ENCODE peak calls at places on chromosomes 6 and 20, in eight cellular contexts. O is heart right ventricle, R is lower lobe of right lung, Z is HepG2, N is BJ, A is breast epithelium, M is fibroblast of mammary gland, F is PC-3. K is an unnamed sample.

GRCh38 chr6:166494757-166495486 is 91.6 kb downstream of the RAMACL start:
- DNase-seq in O (no peak), R (no peak), Z (no peak), N (no peak), A (no peak), M (no peak), F (no peak), K (no peak)

GRCh38 chr6:130421567-130421966 is 55.8 kb downstream of the TMEM200A start:
- DNase-seq in O (no peak), R (no peak), Z (no peak), N (peak), A (no peak), M (peak), F (no peak), K (peak)

GRCh38 chr6:35092362-35093117 is 48.6 kb downstream of the TCP11 start:
- DNase-seq in O (no peak), R (no peak), Z (no peak), N (peak), A (no peak), M (peak), F (no peak), K (peak)

GRCh38 chr6:26273673-26274595 is 91.1 kb upstream of the BTN3A2 start:
- DNase-seq in O (no peak), R (no peak), Z (no peak), N (no peak), A (no peak), M (peak), F (no peak), K (peak)

GRCh38 chr6:143098054-143098673 is 37.5 kb downstream of the AIG1 start:
- DNase-seq in O (no peak), R (no peak), Z (no peak), N (no peak), A (no peak), M (no peak), F (no peak), K (no peak)

GRCh38 chr20:48019940-48020339 is 234.7 kb upstream of the SULF2 start:
- DNase-seq in O (peak), R (no peak), Z (no peak), N (no peak), A (no peak), M (no peak), F (no peak), K (no peak)

GRCh38 chr6:111874030-111874425 is 776 bp upstream of the FYN start:
- DNase-seq in O (peak), R (no peak), Z (no peak), N (no peak), A (no peak), M (no peak), F (peak), K (peak)

GRCh38 chr6:23441813-23442212 is 684.2 kb upstream of the NRSN1 start:
- DNase-seq in O (no peak), R (no peak), Z (no peak), N (no peak), A (no peak), M (no peak), F (no peak), K (no peak)

GRCh38 chr6:136506124-136506799 is 44.0 kb downstream of the MAP7 start:
- DNase-seq in O (no peak), R (no peak), Z (no peak), N (no peak), A (no peak), M (no peak), F (no peak), K (no peak)

GRCh38 chr6:18155864-18156396 is 708 bp downstream of the KDM1B start:
- DNase-seq in O (peak), R (peak), Z (peak), N (no peak), A (peak), M (no peak), F (peak), K (peak)

GRCh38 chr6:31734703-31735500 is 1.4 kb downstream of the CLIC1 start:
- DNase-seq in O (peak), R (peak), Z (peak), N (no peak), A (no peak), M (peak), F (peak), K (peak)

GRCh38 chr20:32487381-32487780 is 97.8 kb downstream of the NOL4L start:
- DNase-seq in O (no peak), R (no peak), Z (no peak), N (no peak), A (no peak), M (no peak), F (no peak), K (no peak)

GRCh38 chr6:17470209-17470952 is 77.0 kb downstream of the CAP2 start:
- DNase-seq in O (no peak), R (no peak), Z (no peak), N (no peak), A (no peak), M (peak), F (no peak), K (no peak)

GRCh38 chr20:1832634-1833033 is 62.6 kb upstream of the SIRPA start:
- DNase-seq in O (no peak), R (no peak), Z (no peak), N (no peak), A (no peak), M (no peak), F (no peak), K (no peak)
- H3K4me3 ChIP-seq in O (no peak), R (no peak), Z (no peak), N (no peak), A (no peak), M (no peak), F (no peak), K (no peak)

GRCh38 chr6:161354241-161354840 is 80.5 kb upstream of the AGPAT4 start:
- DNase-seq in O (no peak), R (no peak), Z (no peak), N (no peak), A (no peak), M (no peak), F (no peak), K (no peak)

GRCh38 chr6:161349886-161350285 is 76.0 kb upstream of the AGPAT4 start:
- DNase-seq in O (no peak), R (no peak), Z (no peak), N (no peak), A (no peak), M (no peak), F (no peak), K (no peak)

GRCh38 chr6:161353208-161353613 is 79.3 kb upstream of the AGPAT4 start:
- DNase-seq in O (no peak), R (no peak), Z (peak), N (no peak), A (no peak), M (peak), F (peak), K (no peak)

GRCh38 chr6:161354956-161355355 is 81.1 kb upstream of the AGPAT4 start:
- DNase-seq in O (no peak), R (no peak), Z (no peak), N (no peak), A (no peak), M (no peak), F (no peak), K (no peak)

DNA sequence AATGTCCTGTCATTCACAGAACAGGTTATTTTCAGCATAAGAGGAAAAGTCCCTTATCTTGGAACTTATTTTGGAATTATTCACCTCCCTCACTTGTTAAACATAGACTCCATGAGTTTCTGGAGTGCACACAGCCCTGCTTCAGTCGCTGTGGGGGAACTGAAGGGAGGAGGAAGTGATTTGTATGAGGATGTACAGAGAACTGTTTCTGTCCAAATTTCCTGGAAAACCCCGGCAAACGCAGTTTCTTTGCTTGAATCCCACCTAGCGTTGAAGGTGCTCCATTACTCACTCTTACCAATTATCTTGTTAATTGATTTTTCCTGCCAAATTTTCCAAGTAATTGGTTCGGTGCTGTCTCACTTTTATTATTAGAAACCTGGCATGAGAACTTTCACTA is 78.0 kb upstream of the AGPAT4 start:
- DNase-seq in O (no peak), R (no peak), Z (no peak), N (no peak), A (no peak), M (no peak), F (no peak), K (no peak)
- TF ChIP-seq CTCF in O (no peak), R (no peak), Z (no peak), N (no peak), A (no peak), M (no peak), F (no peak), K (no peak)

GRCh38 chr6:11977193-11977592 is 34.9 kb upstream of the HIVEP1 start:
- DNase-seq in O (no peak), R (no peak), Z (no peak), N (no peak), A (no peak), M (no peak), F (no peak), K (no peak)
- H3K4me3 ChIP-seq in O (no peak), R (no peak), Z (no peak), N (no peak), A (no peak), M (no peak), F (no peak), K (no peak)

DNA sequence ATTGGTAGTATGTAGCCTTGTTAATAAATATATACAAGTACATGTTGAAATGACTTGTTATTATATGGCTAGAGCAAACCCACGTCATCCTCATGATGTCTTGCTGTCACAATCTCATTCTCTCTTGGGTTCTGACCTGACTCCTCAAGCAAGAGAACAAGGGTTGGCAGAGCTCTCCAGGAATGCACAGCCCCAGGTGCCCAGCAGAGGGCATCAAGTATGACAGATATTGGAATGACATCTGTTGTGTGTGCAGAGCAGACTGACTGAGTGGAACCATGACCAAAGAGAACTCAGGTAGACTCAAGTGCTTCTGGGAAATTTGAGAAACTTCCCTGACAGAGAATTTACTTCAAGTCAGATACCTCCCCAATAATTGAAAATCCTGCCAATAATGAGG is 90.6 kb downstream of the PAX1 start:
- DNase-seq in O (no peak), R (no peak), Z (peak), N (no peak), A (no peak), M (no peak), F (peak), K (no peak)
- TF ChIP-seq CTCF in O (no peak), R (no peak), Z (peak), N (no peak), A (no peak), M (no peak), F (peak), K (no peak)

GRCh38 chr20:63737690-63737939 is 1.2 kb downstream of the LIME1 start:
- DNase-seq in O (no peak), R (no peak), Z (peak), N (no peak), A (no peak), M (no peak), F (no peak), K (no peak)
- H3K4me3 ChIP-seq in O (peak), R (peak), Z (peak), N (no peak), A (peak), M (no peak), F (no peak), K (no peak)

GRCh38 chr6:138430361-138431145 is 26.5 kb downstream of the HEBP2 start:
- DNase-seq in O (peak), R (no peak), Z (no peak), N (no peak), A (no peak), M (no peak), F (no peak), K (no peak)

GRCh38 chr6:138431276-138432062 is 27.4 kb downstream of the HEBP2 start:
- DNase-seq in O (no peak), R (peak), Z (no peak), N (no peak), A (no peak), M (no peak), F (no peak), K (no peak)

GRCh38 chr6:138426500-138427123 is 22.6 kb downstream of the HEBP2 start:
- DNase-seq in O (no peak), R (no peak), Z (no peak), N (no peak), A (no peak), M (no peak), F (no peak), K (no peak)

GRCh38 chr6:138429731-138430130 is 25.7 kb downstream of the HEBP2 start:
- DNase-seq in O (no peak), R (no peak), Z (no peak), N (no peak), A (no peak), M (no peak), F (no peak), K (peak)

GRCh38 chr6:138428943-138429616 is 25.1 kb downstream of the HEBP2 start:
- DNase-seq in O (no peak), R (no peak), Z (peak), N (no peak), A (no peak), M (peak), F (peak), K (peak)
- TF ChIP-seq CTCF in O (peak), R (peak), Z (peak), N (peak), A (peak), M (peak), F (peak), K (peak)

GRCh38 chr20:50107796-50108331 is 5.1 kb downstream of the UBE2V1 start:
- DNase-seq in O (no peak), R (no peak), Z (no peak), N (no peak), A (no peak), M (no peak), F (no peak), K (no peak)
- H3K4me3 ChIP-seq in O (no peak), R (no peak), Z (no peak), N (no peak), A (no peak), M (no peak), F (no peak), K (no peak)

GRCh38 chr20:36742558-36742957 is 3.3 kb downstream of the NDRG3 start:
- DNase-seq in O (no peak), R (no peak), Z (no peak), N (no peak), A (no peak), M (no peak), F (no peak), K (no peak)

GRCh38 chr20:36744764-36745191 is 1.1 kb downstream of the NDRG3 start:
- DNase-seq in O (peak), R (no peak), Z (no peak), N (no peak), A (no peak), M (peak), F (peak), K (peak)

GRCh38 chr20:36744243-36744642 is 1.6 kb downstream of the NDRG3 start:
- DNase-seq in O (no peak), R (no peak), Z (no peak), N (no peak), A (no peak), M (no peak), F (no peak), K (no peak)

GRCh38 chr20:36745927-36746659 is at the start of gene NDRG3:
- DNase-seq in O (peak), R (peak), Z (peak), N (peak), A (peak), M (peak), F (peak), K (peak)

GRCh38 chr20:36745234-36745926 is 510 bp downstream of the NDRG3 start:
- DNase-seq in O (peak), R (peak), Z (peak), N (no peak), A (no peak), M (no peak), F (no peak), K (peak)
- TF ChIP-seq CTCF in O (no peak), R (no peak), Z (peak), N (peak), A (no peak), M (no peak), F (no peak), K (no peak)